ENCODE peak calls at places on chromosomes 12 and 14, in nine cellular contexts. One of them, this sample, is unnamed.

GRCh38 chr12:127063339-127064090 is 1203.5 kb upstream of the TMEM132C start:
- DNase-seq in astrocyte of the hippocampus: peak; percentile 31
- DNase-seq in astrocyte: peak; percentile 10
- DNase-seq in CD8-positive, alpha-beta memory T cell: no peak
- DNase-seq in HCEC 1CT: no peak
- DNase-seq in NCI-H345: no peak
- DNase-seq in activated T-cell treated with anti-CD3 and anti-CD28 coated beads for 48 hours: no peak
- DNase-seq in stimulated activated CD8-positive, alpha-beta memory T cell treated with anti-CD3 and anti-CD28 coated beads, Interleukin-2, amount 100 ng/mL, for 1 hour: no peak
- DNase-seq in NCI-H460: no peak
- DNase-seq in this sample: no peak

GRCh38 chr12:111069886-111070285 is 149.5 kb upstream of the MYL2 start:
- DNase-seq in NCI-H460: no peak
- DNase-seq in HCEC 1CT: no peak
- DNase-seq in astrocyte of the hippocampus: no peak
- DNase-seq in CD8-positive, alpha-beta memory T cell: no peak
- DNase-seq in activated T-cell treated with anti-CD3 and anti-CD28 coated beads for 48 hours: no peak
- DNase-seq in stimulated activated CD8-positive, alpha-beta memory T cell treated with anti-CD3 and anti-CD28 coated beads, Interleukin-2, amount 100 ng/mL, for 1 hour: no peak
- DNase-seq in astrocyte: no peak
- DNase-seq in NCI-H345: no peak
- DNase-seq in this sample: no peak

GRCh38 chr14:99079061-99079727 is 192.8 kb downstream of the BCL11B start:
- DNase-seq in astrocyte of the hippocampus: no peak
- DNase-seq in NCI-H460: no peak
- DNase-seq in CD8-positive, alpha-beta memory T cell: no peak
- DNase-seq in HCEC 1CT: no peak
- DNase-seq in stimulated activated CD8-positive, alpha-beta memory T cell treated with anti-CD3 and anti-CD28 coated beads, Interleukin-2, amount 100 ng/mL, for 1 hour: no peak
- DNase-seq in activated T-cell treated with anti-CD3 and anti-CD28 coated beads for 48 hours: no peak
- DNase-seq in astrocyte: no peak
- DNase-seq in NCI-H345: no peak
- DNase-seq in this sample: no peak

GRCh38 chr12:49868952-49869815 is 26.3 kb upstream of the BCDIN3D start:
- DNase-seq in NCI-H460: no peak
- DNase-seq in astrocyte: peak; percentile 97
- DNase-seq in stimulated activated CD8-positive, alpha-beta memory T cell treated with anti-CD3 and anti-CD28 coated beads, Interleukin-2, amount 100 ng/mL, for 1 hour: no peak
- DNase-seq in astrocyte of the hippocampus: peak; percentile 90
- DNase-seq in activated T-cell treated with anti-CD3 and anti-CD28 coated beads for 48 hours: no peak
- DNase-seq in CD8-positive, alpha-beta memory T cell: no peak
- DNase-seq in NCI-H345: peak; percentile 47
- DNase-seq in HCEC 1CT: peak; percentile 81
- DNase-seq in this sample: no peak

GRCh38 chr14:101066826-101067508 is 163.4 kb upstream of the RTL1 start:
- DNase-seq in NCI-H345: no peak
- DNase-seq in activated T-cell treated with anti-CD3 and anti-CD28 coated beads for 48 hours: no peak
- DNase-seq in astrocyte: no peak
- DNase-seq in CD8-positive, alpha-beta memory T cell: no peak
- DNase-seq in NCI-H460: no peak
- DNase-seq in astrocyte of the hippocampus: no peak
- DNase-seq in stimulated activated CD8-positive, alpha-beta memory T cell treated with anti-CD3 and anti-CD28 coated beads, Interleukin-2, amount 100 ng/mL, for 1 hour: no peak
- DNase-seq in HCEC 1CT: no peak
- DNase-seq in this sample: no peak

GRCh38 chr12:19572920-19573558 is 133.7 kb downstream of the AEBP2 start:
- DNase-seq in CD8-positive, alpha-beta memory T cell: peak; percentile 14
- DNase-seq in astrocyte: peak; percentile 47
- DNase-seq in astrocyte of the hippocampus: peak; percentile 59
- DNase-seq in HCEC 1CT: peak; percentile 61
- DNase-seq in NCI-H345: peak; percentile 50
- DNase-seq in stimulated activated CD8-positive, alpha-beta memory T cell treated with anti-CD3 and anti-CD28 coated beads, Interleukin-2, amount 100 ng/mL, for 1 hour: no peak
- DNase-seq in activated T-cell treated with anti-CD3 and anti-CD28 coated beads for 48 hours: no peak
- DNase-seq in NCI-H460: peak; percentile 41
- DNase-seq in this sample: no peak

GRCh38 chr12:31368666-31369361 is 42.9 kb upstream of the SINHCAF start:
- DNase-seq in HCEC 1CT: no peak
- DNase-seq in activated T-cell treated with anti-CD3 and anti-CD28 coated beads for 48 hours: no peak
- DNase-seq in astrocyte: no peak
- DNase-seq in CD8-positive, alpha-beta memory T cell: no peak
- DNase-seq in NCI-H460: no peak
- DNase-seq in astrocyte of the hippocampus: no peak
- DNase-seq in stimulated activated CD8-positive, alpha-beta memory T cell treated with anti-CD3 and anti-CD28 coated beads, Interleukin-2, amount 100 ng/mL, for 1 hour: no peak
- DNase-seq in NCI-H345: no peak
- DNase-seq in this sample: no peak

GRCh38 chr14:53564870-53565269 is 391.8 kb downstream of the BMP4 start:
- DNase-seq in astrocyte of the hippocampus: no peak
- DNase-seq in astrocyte: no peak
- DNase-seq in stimulated activated CD8-positive, alpha-beta memory T cell treated with anti-CD3 and anti-CD28 coated beads, Interleukin-2, amount 100 ng/mL, for 1 hour: no peak
- DNase-seq in NCI-H345: no peak
- DNase-seq in NCI-H460: no peak
- DNase-seq in CD8-positive, alpha-beta memory T cell: no peak
- DNase-seq in activated T-cell treated with anti-CD3 and anti-CD28 coated beads for 48 hours: no peak
- DNase-seq in HCEC 1CT: no peak
- DNase-seq in this sample: no peak

GRCh38 chr14:22836301-22837058 is at the start of gene MMP14:
- DNase-seq in CD8-positive, alpha-beta memory T cell: no peak
- DNase-seq in HCEC 1CT: peak; percentile 88
- DNase-seq in activated T-cell treated with anti-CD3 and anti-CD28 coated beads for 48 hours: no peak
- DNase-seq in NCI-H345: no peak
- DNase-seq in astrocyte of the hippocampus: peak; percentile 93
- DNase-seq in NCI-H460: no peak
- DNase-seq in astrocyte: peak; percentile 81
- DNase-seq in stimulated activated CD8-positive, alpha-beta memory T cell treated with anti-CD3 and anti-CD28 coated beads, Interleukin-2, amount 100 ng/mL, for 1 hour: no peak
- DNase-seq in this sample: no peak

GRCh38 chr12:122043476-122043875 is 21.8 kb downstream of the BCL7A start:
- DNase-seq in NCI-H345: no peak
- DNase-seq in CD8-positive, alpha-beta memory T cell: no peak
- DNase-seq in astrocyte: no peak
- DNase-seq in HCEC 1CT: no peak
- DNase-seq in activated T-cell treated with anti-CD3 and anti-CD28 coated beads for 48 hours: no peak
- DNase-seq in stimulated activated CD8-positive, alpha-beta memory T cell treated with anti-CD3 and anti-CD28 coated beads, Interleukin-2, amount 100 ng/mL, for 1 hour: no peak
- DNase-seq in astrocyte of the hippocampus: no peak
- DNase-seq in NCI-H460: no peak
- DNase-seq in this sample: no peak

GRCh38 chr12:52831251-52831650 is 2.9 kb downstream of the KRT79 start:
- DNase-seq in activated T-cell treated with anti-CD3 and anti-CD28 coated beads for 48 hours: no peak
- DNase-seq in HCEC 1CT: no peak
- DNase-seq in stimulated activated CD8-positive, alpha-beta memory T cell treated with anti-CD3 and anti-CD28 coated beads, Interleukin-2, amount 100 ng/mL, for 1 hour: no peak
- DNase-seq in NCI-H345: no peak
- DNase-seq in CD8-positive, alpha-beta memory T cell: no peak
- DNase-seq in astrocyte: no peak
- DNase-seq in astrocyte of the hippocampus: no peak
- DNase-seq in NCI-H460: no peak
- DNase-seq in this sample: no peak

GRCh38 chr14:71116206-71117122 is 209.2 kb downstream of the PCNX1 start:
- DNase-seq in astrocyte of the hippocampus: no peak
- DNase-seq in NCI-H345: no peak
- DNase-seq in CD8-positive, alpha-beta memory T cell: no peak
- DNase-seq in NCI-H460: no peak
- DNase-seq in HCEC 1CT: no peak
- DNase-seq in stimulated activated CD8-positive, alpha-beta memory T cell treated with anti-CD3 and anti-CD28 coated beads, Interleukin-2, amount 100 ng/mL, for 1 hour: no peak
- DNase-seq in activated T-cell treated with anti-CD3 and anti-CD28 coated beads for 48 hours: no peak
- DNase-seq in astrocyte: no peak
- DNase-seq in this sample: no peak

GRCh38 chr12:68453278-68453677 is 121.1 kb upstream of the MDM1 start:
- DNase-seq in activated T-cell treated with anti-CD3 and anti-CD28 coated beads for 48 hours: no peak
- DNase-seq in NCI-H345: no peak
- DNase-seq in astrocyte of the hippocampus: no peak
- DNase-seq in stimulated activated CD8-positive, alpha-beta memory T cell treated with anti-CD3 and anti-CD28 coated beads, Interleukin-2, amount 100 ng/mL, for 1 hour: no peak
- DNase-seq in astrocyte: no peak
- DNase-seq in CD8-positive, alpha-beta memory T cell: no peak
- DNase-seq in HCEC 1CT: no peak
- DNase-seq in NCI-H460: no peak
- DNase-seq in this sample: no peak

GRCh38 chr14:100214768-100215079 is 24.2 kb upstream of the YY1 start:
- DNase-seq in HCEC 1CT: no peak
- DNase-seq in activated T-cell treated with anti-CD3 and anti-CD28 coated beads for 48 hours: no peak
- DNase-seq in CD8-positive, alpha-beta memory T cell: no peak
- DNase-seq in astrocyte of the hippocampus: no peak
- DNase-seq in NCI-H345: no peak
- DNase-seq in stimulated activated CD8-positive, alpha-beta memory T cell treated with anti-CD3 and anti-CD28 coated beads, Interleukin-2, amount 100 ng/mL, for 1 hour: no peak
- DNase-seq in NCI-H460: no peak
- DNase-seq in astrocyte: no peak
- DNase-seq in this sample: no peak

GRCh38 chr14:59020382-59020781 is 168.1 kb upstream of the DAAM1 start:
- DNase-seq in astrocyte of the hippocampus: peak; percentile 42
- DNase-seq in NCI-H345: no peak
- DNase-seq in NCI-H460: peak; percentile 11
- DNase-seq in stimulated activated CD8-positive, alpha-beta memory T cell treated with anti-CD3 and anti-CD28 coated beads, Interleukin-2, amount 100 ng/mL, for 1 hour: no peak
- DNase-seq in astrocyte: peak; percentile 8
- DNase-seq in CD8-positive, alpha-beta memory T cell: no peak
- DNase-seq in activated T-cell treated with anti-CD3 and anti-CD28 coated beads for 48 hours: no peak
- DNase-seq in HCEC 1CT: peak; percentile 34
- DNase-seq in this sample: no peak

GRCh38 chr12:117820216-117820907 is 148.4 kb downstream of the KSR2 start:
- DNase-seq in astrocyte of the hippocampus: no peak
- DNase-seq in HCEC 1CT: no peak
- DNase-seq in stimulated activated CD8-positive, alpha-beta memory T cell treated with anti-CD3 and anti-CD28 coated beads, Interleukin-2, amount 100 ng/mL, for 1 hour: no peak
- DNase-seq in NCI-H460: no peak
- DNase-seq in activated T-cell treated with anti-CD3 and anti-CD28 coated beads for 48 hours: no peak
- DNase-seq in CD8-positive, alpha-beta memory T cell: no peak
- DNase-seq in astrocyte: no peak
- DNase-seq in NCI-H345: no peak
- DNase-seq in this sample: no peak